ENCODE peak calls at places on chromosome 4, in five cellular contexts. One of them, this sample, is unnamed.

GRCh38 chr4:5051692-5052423 is 578 bp downstream of the STK32B start:
- DNase-seq in cardiac muscle cell: no peak
- DNase-seq in GM23248: peak; percentile 53
- DNase-seq in upper lobe of right lung: peak; percentile 68
- DNase-seq in mesendoderm: peak; percentile 18
- DNase-seq in this sample: no peak

GRCh38 chr4:159047478-159048165 is 55.3 kb upstream of the RAPGEF2 start:
- DNase-seq in cardiac muscle cell: peak; percentile 71
- DNase-seq in GM23248: peak; percentile 2
- DNase-seq in upper lobe of right lung: no peak
- DNase-seq in mesendoderm: peak; percentile 29
- DNase-seq in this sample: no peak

GRCh38 chr4:77652237-77652897 is 46.7 kb downstream of the CXCL13 start:
- DNase-seq in cardiac muscle cell: peak; percentile 34
- DNase-seq in GM23248: no peak
- DNase-seq in upper lobe of right lung: no peak
- DNase-seq in mesendoderm: no peak
- DNase-seq in this sample: no peak

GRCh38 chr4:78059524-78059889 is 2.4 kb downstream of the FRAS1 start:
- DNase-seq in cardiac muscle cell: peak; percentile 92
- DNase-seq in GM23248: peak; percentile 92
- DNase-seq in upper lobe of right lung: no peak
- DNase-seq in mesendoderm: peak; percentile 96
- DNase-seq in this sample: no peak

GRCh38 chr4:55866290-55866907 is 13.0 kb downstream of the EXOC1 start:
- DNase-seq in cardiac muscle cell: peak; percentile 93
- DNase-seq in GM23248: peak; percentile 98
- DNase-seq in upper lobe of right lung: no peak
- DNase-seq in mesendoderm: peak; percentile 44
- DNase-seq in this sample: no peak

GRCh38 chr4:140257461-140258305 is 103.7 kb upstream of the MAML3 start:
- DNase-seq in cardiac muscle cell: no peak
- DNase-seq in GM23248: peak; percentile 77
- DNase-seq in upper lobe of right lung: no peak
- DNase-seq in mesendoderm: no peak
- DNase-seq in this sample: no peak

GRCh38 chr4:110618091-110619000 is 4.5 kb downstream of the PITX2 start:
- DNase-seq in cardiac muscle cell: no peak
- DNase-seq in GM23248: no peak
- DNase-seq in upper lobe of right lung: no peak
- DNase-seq in mesendoderm: peak; percentile 92
- DNase-seq in this sample: no peak

GRCh38 chr4:150080875-150081274 is 2.6 kb downstream of the DCLK2 start:
- DNase-seq in cardiac muscle cell: no peak
- DNase-seq in GM23248: no peak
- DNase-seq in upper lobe of right lung: no peak
- DNase-seq in mesendoderm: no peak
- DNase-seq in this sample: no peak

GRCh38 chr4:181077416-181077815 is 1165.8 kb upstream of the TENM3 start:
- DNase-seq in cardiac muscle cell: no peak
- DNase-seq in GM23248: no peak
- DNase-seq in upper lobe of right lung: no peak
- DNase-seq in mesendoderm: no peak
- DNase-seq in this sample: no peak

GRCh38 chr4:132797856-132798255 is 351.2 kb upstream of the PCDH10 start:
- DNase-seq in cardiac muscle cell: no peak
- DNase-seq in GM23248: no peak
- DNase-seq in upper lobe of right lung: no peak
- DNase-seq in mesendoderm: no peak
- DNase-seq in this sample: no peak

GRCh38 chr4:26342328-26343040 is 21.7 kb downstream of the RBPJ start:
- DNase-seq in cardiac muscle cell: peak; percentile 58
- DNase-seq in GM23248: peak; percentile 91
- DNase-seq in upper lobe of right lung: no peak
- DNase-seq in mesendoderm: no peak
- DNase-seq in this sample: no peak

GRCh38 chr4:38663021-38663800 is 788 bp upstream of the KLF3 start:
- DNase-seq in cardiac muscle cell: peak; percentile 57
- DNase-seq in GM23248: peak; percentile 60
- DNase-seq in upper lobe of right lung: no peak
- DNase-seq in mesendoderm: peak; percentile 70
- DNase-seq in this sample: peak; percentile 84

GRCh38 chr4:182885022-182885737 is 32.0 kb downstream of the DCTD start:
- DNase-seq in cardiac muscle cell: no peak
- DNase-seq in GM23248: no peak
- DNase-seq in upper lobe of right lung: no peak
- DNase-seq in mesendoderm: no peak
- DNase-seq in this sample: no peak

GRCh38 chr4:148143174-148143573 is 299.0 kb downstream of the NR3C2 start:
- DNase-seq in cardiac muscle cell: no peak
- DNase-seq in GM23248: no peak
- DNase-seq in upper lobe of right lung: no peak
- DNase-seq in mesendoderm: no peak
- DNase-seq in this sample: no peak

GRCh38 chr4:25861951-25862410 is 807 bp downstream of the SEL1L3 start:
- DNase-seq in cardiac muscle cell: peak; percentile 46
- DNase-seq in GM23248: peak; percentile 70
- DNase-seq in upper lobe of right lung: no peak
- DNase-seq in mesendoderm: peak; percentile 60
- DNase-seq in this sample: no peak

GRCh38 chr4:41363384-41363981 is 106.8 kb downstream of the UCHL1 start:
- DNase-seq in cardiac muscle cell: peak; percentile 42
- DNase-seq in GM23248: peak; percentile 80
- DNase-seq in upper lobe of right lung: no peak
- DNase-seq in mesendoderm: peak; percentile 54
- DNase-seq in this sample: peak; percentile 83

GRCh38 chr4:81085291-81085690 is 54.8 kb downstream of the BMP3 start:
- DNase-seq in cardiac muscle cell: peak; percentile 20
- DNase-seq in GM23248: peak; percentile 74
- DNase-seq in upper lobe of right lung: no peak
- DNase-seq in mesendoderm: no peak
- DNase-seq in this sample: no peak

GRCh38 chr4:177380730-177381287 is 61.4 kb downstream of the AGA start:
- DNase-seq in cardiac muscle cell: no peak
- DNase-seq in GM23248: no peak
- DNase-seq in upper lobe of right lung: no peak
- DNase-seq in mesendoderm: peak; percentile 91
- DNase-seq in this sample: no peak

GRCh38 chr4:31100551-31100950 is 380.4 kb downstream of the PCDH7 start:
- DNase-seq in cardiac muscle cell: no peak
- DNase-seq in GM23248: no peak
- DNase-seq in upper lobe of right lung: no peak
- DNase-seq in mesendoderm: no peak
- DNase-seq in this sample: no peak

GRCh38 chr4:112881842-112882241 is 167.6 kb upstream of the ANK2 start:
- DNase-seq in cardiac muscle cell: peak; percentile 44
- DNase-seq in GM23248: peak; percentile 25
- DNase-seq in upper lobe of right lung: no peak
- DNase-seq in mesendoderm: peak; percentile 33
- DNase-seq in this sample: no peak

GRCh38 chr4:141609243-141609642 is 27.1 kb upstream of the IL15 start:
- DNase-seq in cardiac muscle cell: peak; percentile 33
- DNase-seq in GM23248: peak; percentile 2
- DNase-seq in upper lobe of right lung: no peak
- DNase-seq in mesendoderm: no peak
- DNase-seq in this sample: no peak

GRCh38 chr4:20253272-20253798 is 1.6 kb downstream of the SLIT2 start:
- DNase-seq in cardiac muscle cell: peak; percentile 27
- DNase-seq in GM23248: peak; percentile 43
- DNase-seq in upper lobe of right lung: peak; percentile 53
- DNase-seq in mesendoderm: peak; percentile 14
- DNase-seq in this sample: no peak

GRCh38 chr4:178953447-178954120 is 1511.3 kb upstream of the AGA start:
- DNase-seq in cardiac muscle cell: no peak
- DNase-seq in GM23248: no peak
- DNase-seq in upper lobe of right lung: no peak
- DNase-seq in mesendoderm: no peak
- DNase-seq in this sample: no peak

GRCh38 chr4:174423257-174423944 is 98.9 kb downstream of the HPGD start:
- DNase-seq in cardiac muscle cell: peak; percentile 69
- DNase-seq in GM23248: peak; percentile 86
- DNase-seq in upper lobe of right lung: no peak
- DNase-seq in mesendoderm: no peak
- DNase-seq in this sample: no peak

GRCh38 chr4:76758290-76758882 is 139.6 kb downstream of the SOWAHB start:
- DNase-seq in cardiac muscle cell: peak; percentile 90
- DNase-seq in GM23248: peak; percentile 86
- DNase-seq in upper lobe of right lung: no peak
- DNase-seq in mesendoderm: peak; percentile 65
- DNase-seq in this sample: no peak

GRCh38 chr4:108702960-108703359 is 52.6 kb downstream of the OSTC start:
- DNase-seq in cardiac muscle cell: peak; percentile 44
- DNase-seq in GM23248: no peak
- DNase-seq in upper lobe of right lung: no peak
- DNase-seq in mesendoderm: no peak
- DNase-seq in this sample: no peak

GRCh38 chr4:159209249-159209648 is 106.4 kb downstream of the RAPGEF2 start:
- DNase-seq in cardiac muscle cell: no peak
- DNase-seq in GM23248: no peak
- DNase-seq in upper lobe of right lung: no peak
- DNase-seq in mesendoderm: peak; percentile 62
- DNase-seq in this sample: no peak

GRCh38 chr4:24722026-24722568 is 73.3 kb upstream of the SOD3 start:
- DNase-seq in cardiac muscle cell: no peak
- DNase-seq in GM23248: no peak
- DNase-seq in upper lobe of right lung: no peak
- DNase-seq in mesendoderm: peak; percentile 38
- DNase-seq in this sample: no peak
- H3K27ac ChIP-seq in cardiac muscle cell: no peak overlapping the region
- H3K27ac ChIP-seq in GM23248: no peak overlapping the region
- H3K27ac ChIP-seq in upper lobe of right lung: no peak overlapping the region
- H3K27ac ChIP-seq in mesendoderm: no peak overlapping the region
- H3K27ac ChIP-seq in this sample: no peak overlapping the region

DNA sequence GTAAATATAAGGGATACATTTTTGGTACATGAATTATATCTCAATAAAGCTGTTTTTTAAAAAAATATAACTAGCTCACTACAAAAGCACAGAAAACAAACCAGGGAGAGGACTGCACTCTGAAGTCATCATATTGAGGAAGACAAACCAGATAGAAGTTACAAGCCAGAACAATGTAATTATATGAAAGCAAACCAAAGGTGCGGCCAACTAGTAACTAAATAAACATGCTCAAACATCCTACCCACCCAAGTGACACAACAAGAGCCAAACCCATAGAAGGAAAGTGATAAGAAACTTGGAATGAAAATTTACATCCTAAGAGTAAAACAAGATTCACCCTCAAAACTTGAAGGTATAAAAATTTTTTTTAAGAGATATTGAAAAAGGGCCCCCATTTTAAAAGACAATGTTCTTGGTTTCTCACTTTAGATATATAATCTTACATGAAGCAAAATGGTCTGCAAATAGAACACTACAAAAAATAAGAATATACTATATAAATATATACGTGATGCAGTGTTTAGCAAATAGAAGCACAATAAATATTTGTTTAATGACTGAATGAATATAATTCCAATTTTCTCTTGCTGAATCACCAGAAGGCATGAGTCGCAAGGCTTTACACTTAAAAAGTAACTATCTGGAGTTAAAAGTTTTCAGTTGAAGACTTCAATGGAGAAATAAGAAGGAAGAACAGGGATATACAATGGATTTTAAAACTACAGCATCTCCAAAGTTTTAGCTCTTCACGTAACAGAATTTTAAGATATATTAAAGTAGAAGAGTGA is 4.0 kb upstream of the SH3D19 start:
- DNase-seq in cardiac muscle cell: no peak
- DNase-seq in GM23248: peak; percentile 68
- DNase-seq in upper lobe of right lung: no peak
- DNase-seq in mesendoderm: no peak
- DNase-seq in this sample: no peak
- H3K27ac ChIP-seq in cardiac muscle cell: no peak overlapping the region
- H3K27ac ChIP-seq in GM23248: no peak overlapping the region
- H3K27ac ChIP-seq in upper lobe of right lung: no peak overlapping the region
- H3K27ac ChIP-seq in mesendoderm: no peak overlapping the region
- H3K27ac ChIP-seq in this sample: no peak overlapping the region

GRCh38 chr4:3462790-3463415 is at the start of gene DOK7:
- DNase-seq in cardiac muscle cell: no peak
- DNase-seq in GM23248: peak; percentile 17
- DNase-seq in upper lobe of right lung: no peak
- DNase-seq in mesendoderm: no peak
- DNase-seq in this sample: no peak

GRCh38 chr4:3465698-3466671 is 2.9 kb downstream of the DOK7 start:
- DNase-seq in cardiac muscle cell: no peak
- DNase-seq in GM23248: peak; percentile 34
- DNase-seq in upper lobe of right lung: no peak
- DNase-seq in mesendoderm: peak; percentile 29
- DNase-seq in this sample: no peak

GRCh38 chr4:3464911-3465697 is 2.0 kb downstream of the DOK7 start:
- DNase-seq in cardiac muscle cell: no peak
- DNase-seq in GM23248: no peak
- DNase-seq in upper lobe of right lung: no peak
- DNase-seq in mesendoderm: no peak
- DNase-seq in this sample: no peak

GRCh38 chr4:3463556-3464348 is 646 bp downstream of the DOK7 start:
- DNase-seq in cardiac muscle cell: no peak
- DNase-seq in GM23248: no peak
- DNase-seq in upper lobe of right lung: no peak
- DNase-seq in mesendoderm: no peak
- DNase-seq in this sample: no peak

DNA sequence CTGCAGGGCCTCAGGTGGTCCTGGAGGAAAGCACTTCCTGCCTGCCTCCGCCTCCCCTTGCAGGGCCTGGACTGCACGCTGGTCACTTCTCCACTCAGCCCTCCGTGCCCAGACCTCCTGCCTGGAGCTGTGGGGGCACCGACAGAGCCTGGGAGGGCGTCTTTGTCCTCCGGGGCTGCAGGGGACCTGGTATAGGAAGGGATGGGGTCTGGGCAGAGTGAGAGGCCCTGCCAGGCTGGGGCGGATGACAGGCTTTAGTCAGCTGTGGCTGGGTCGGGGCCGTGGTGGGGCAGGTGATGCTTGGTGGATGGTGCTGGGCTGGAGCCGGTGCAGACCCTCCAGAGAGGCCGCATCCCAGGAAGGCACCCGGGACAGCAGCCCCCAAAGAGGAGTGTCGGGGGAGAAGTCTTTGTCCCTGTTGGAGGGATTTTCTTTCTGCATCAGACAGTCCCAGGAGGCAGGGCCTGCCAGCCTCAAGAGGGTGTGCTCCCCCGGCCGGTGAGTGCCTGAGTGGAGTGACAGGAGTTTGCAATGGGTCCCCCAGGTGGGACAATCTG is 1.3 kb downstream of the DOK7 start:
- DNase-seq in cardiac muscle cell: no peak
- DNase-seq in GM23248: no peak
- DNase-seq in upper lobe of right lung: no peak
- DNase-seq in mesendoderm: no peak
- DNase-seq in this sample: no peak
- H3K27ac ChIP-seq in cardiac muscle cell: no peak overlapping the region
- H3K27ac ChIP-seq in GM23248: no peak overlapping the region
- H3K27ac ChIP-seq in upper lobe of right lung: no peak overlapping the region
- H3K27ac ChIP-seq in mesendoderm: no peak overlapping the region
- H3K27ac ChIP-seq in this sample: no peak overlapping the region

DNA sequence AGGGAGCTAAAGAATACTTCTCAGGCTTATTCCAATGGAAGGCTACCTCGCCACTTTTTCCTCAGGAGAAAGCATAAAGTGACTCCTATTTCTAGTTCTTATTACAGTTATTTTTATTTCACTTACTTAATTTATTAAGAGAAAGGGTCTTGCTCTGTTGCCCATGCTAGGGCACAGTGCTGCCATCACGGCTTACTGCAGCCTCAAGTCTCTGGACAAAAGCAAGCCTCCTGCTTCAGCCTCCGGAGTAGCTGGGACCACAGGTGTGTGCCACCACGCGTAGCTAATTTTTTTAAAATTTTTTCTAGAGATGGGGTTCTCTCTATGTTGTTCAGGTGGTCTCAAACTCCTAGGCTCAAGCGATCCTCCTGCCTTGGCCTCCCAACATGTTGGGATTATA is 36.0 kb upstream of the CHRNA9 start:
- DNase-seq in cardiac muscle cell: no peak
- DNase-seq in GM23248: no peak
- DNase-seq in upper lobe of right lung: no peak
- DNase-seq in mesendoderm: no peak
- DNase-seq in this sample: no peak
- H3K27ac ChIP-seq in cardiac muscle cell: no peak overlapping the region
- H3K27ac ChIP-seq in GM23248: no peak overlapping the region
- H3K27ac ChIP-seq in upper lobe of right lung: no peak overlapping the region
- H3K27ac ChIP-seq in mesendoderm: no peak overlapping the region
- H3K27ac ChIP-seq in this sample: no peak overlapping the region

This sample was measured in coronary artery.